ENCODE peak calls at places on chromosomes 12 and 14, in ten cellular contexts. Q is stomach, F is Panc1, G is prostate gland, A is HCT116, V is spleen, P is vagina, Y is endothelial cell of umbilical vein, H is HepG2, M is transverse colon. D is an unnamed sample.

GRCh38 chr12:24719293-24719721 is 229.6 kb downstream of the BCAT1 start:
- DNase-seq in Q (no peak), F (no peak), G (no peak), A (no peak), V (no peak), P (no peak), Y (peak; percentile 7), H (no peak), M (no peak), D (no peak)

GRCh38 chr12:83514372-83514771 is 827.7 kb downstream of the TMTC2 start:
- DNase-seq in Q (no peak), F (no peak), G (no peak), A (peak; percentile 15), V (no peak), P (no peak), Y (no peak), H (no peak), M (no peak), D (no peak)

GRCh38 chr12:132015686-132016430 is 66.1 kb downstream of the EP400 start:
- DNase-seq in Q (no peak), F (no peak), G (no peak), A (no peak), V (no peak), P (no peak), Y (no peak), H (no peak), M (no peak), D (no peak)

GRCh38 chr14:89619616-89620273 is 202.7 kb upstream of the FOXN3 start:
- DNase-seq in Q (no peak), F (no peak), G (no peak), A (no peak), V (no peak), P (no peak), Y (no peak), H (no peak), M (no peak), D (no peak)

GRCh38 chr12:89355243-89356068 is 3.2 kb upstream of the DUSP6 start:
- DNase-seq in Q (no peak), F (no peak), G (no peak), A (no peak), V (no peak), P (no peak), Y (no peak), H (peak; percentile 65), M (no peak), D (no peak)

GRCh38 chr14:105901226-105901625 is 374.8 kb downstream of the TMEM121 start:
- DNase-seq in Q (no peak), F (no peak), G (no peak), A (no peak), V (no peak), P (no peak), Y (no peak), H (no peak), M (no peak), D (no peak)

GRCh38 chr14:62670526-62670925 is 374.7 kb downstream of the KCNH5 start:
- DNase-seq in Q (no peak), F (no peak), G (no peak), A (no peak), V (no peak), P (no peak), Y (no peak), H (no peak), M (no peak), D (no peak)

GRCh38 chr14:24096545-24097181 is 2.6 kb downstream of the PCK2 start:
- DNase-seq in Q (no peak), F (no peak), G (no peak), A (no peak), V (peak; percentile 36), P (no peak), Y (no peak), H (no peak), M (no peak), D (no peak)

GRCh38 chr12:56257491-56258067 is 605 bp downstream of the ANKRD52 start:
- DNase-seq in Q (no peak), F (no peak), G (no peak), A (no peak), V (no peak), P (no peak), Y (peak; percentile 45), H (peak; percentile 36), M (no peak), D (no peak)

GRCh38 chr14:56686416-56686815 is 106.8 kb downstream of the TMEM260 start:
- DNase-seq in Q (peak; percentile 41), F (no peak), G (no peak), A (no peak), V (no peak), P (no peak), Y (no peak), H (peak; percentile 6), M (peak; percentile 8), D (no peak)

GRCh38 chr14:56150645-56151345 is 32.6 kb downstream of the PELI2 start:
- DNase-seq in Q (no peak), F (no peak), G (no peak), A (no peak), V (no peak), P (no peak), Y (no peak), H (no peak), M (no peak), D (no peak)

DNA sequence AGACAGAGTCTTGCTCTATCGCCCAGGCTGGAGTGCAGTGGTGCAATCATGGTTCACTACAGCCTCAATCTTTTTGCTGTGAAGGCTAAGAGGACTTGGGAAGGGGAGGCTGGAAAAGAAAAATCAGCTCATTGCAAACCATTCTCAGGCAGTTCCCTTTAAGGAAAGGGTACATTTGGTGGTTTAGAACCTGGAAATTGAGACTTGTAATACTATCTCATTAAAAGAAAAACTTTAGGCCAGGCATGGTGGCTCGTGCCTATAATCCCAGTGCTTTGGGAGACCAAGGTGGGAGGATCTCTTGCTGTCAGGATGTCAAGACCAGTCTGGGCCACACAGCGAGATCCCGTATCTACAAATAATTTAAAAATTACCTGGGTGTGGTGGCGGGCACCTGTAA is 21.3 kb upstream of the TUBA1C start:
- DNase-seq in Q (no peak), F (no peak), G (no peak), A (no peak), V (no peak), P (no peak), Y (no peak), H (no peak), M (no peak), D (no peak)
- TF ChIP-seq POLR2AphosphoS5 in Q (no peak), F (no peak), G (no peak), A (no peak), V (no peak), P (no peak), Y (no peak), H (no peak), M (no peak), D (no peak)

GRCh38 chr12:72560370-72560769 is 288.2 kb downstream of the TRHDE start:
- DNase-seq in Q (no peak), F (no peak), G (no peak), A (no peak), V (no peak), P (no peak), Y (no peak), H (no peak), M (no peak), D (no peak)
- TF ChIP-seq CTCF in Q (no peak), F (no peak), G (no peak), A (peak; percentile 25), V (no peak), P (no peak), Y (no peak), H (no peak), M (no peak), D (no peak)

GRCh38 chr14:22336031-22336430 is 253.0 kb downstream of the DAD1 start:
- DNase-seq in Q (no peak), F (no peak), G (no peak), A (no peak), V (no peak), P (no peak), Y (no peak), H (peak; percentile 40), M (no peak), D (no peak)

GRCh38 chr14:22334627-22335026 is 254.4 kb downstream of the DAD1 start:
- DNase-seq in Q (no peak), F (no peak), G (no peak), A (no peak), V (no peak), P (no peak), Y (no peak), H (no peak), M (no peak), D (no peak)

GRCh38 chr14:22337938-22338337 is 251.1 kb downstream of the DAD1 start:
- DNase-seq in Q (no peak), F (no peak), G (no peak), A (no peak), V (no peak), P (no peak), Y (no peak), H (no peak), M (no peak), D (no peak)

GRCh38 chr14:22338381-22338780 is 250.6 kb downstream of the DAD1 start:
- DNase-seq in Q (no peak), F (no peak), G (no peak), A (no peak), V (no peak), P (no peak), Y (no peak), H (no peak), M (no peak), D (no peak)

GRCh38 chr14:22339277-22339676 is 249.7 kb downstream of the DAD1 start:
- DNase-seq in Q (peak; percentile 46), F (no peak), G (no peak), A (no peak), V (no peak), P (no peak), Y (no peak), H (no peak), M (peak; percentile 67), D (no peak)
- TF ChIP-seq POLR2AphosphoS5 in Q (peak; percentile 7), F (no peak), G (no peak), A (no peak), V (no peak), P (peak; percentile 61), Y (no peak), H (no peak), M (peak; percentile 68), D (no peak)

DNA sequence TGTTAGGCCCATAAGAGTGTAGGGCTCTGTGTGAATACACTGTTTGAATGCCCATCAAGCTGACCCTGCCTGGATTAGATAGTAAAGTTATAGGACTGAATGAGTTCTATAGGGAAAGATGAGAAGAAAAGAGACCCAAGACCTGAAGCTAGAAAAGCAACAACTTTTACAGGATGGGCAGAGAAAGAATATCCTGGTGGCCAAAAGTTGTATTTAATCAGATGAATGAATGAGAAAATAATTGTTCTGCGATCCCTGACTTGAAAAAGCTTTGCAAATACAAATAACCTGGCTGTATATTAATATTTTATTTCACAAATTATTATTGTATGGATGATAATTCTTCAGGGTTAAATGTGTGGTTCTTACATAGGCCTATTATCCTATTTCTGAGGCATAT is 2.8 kb upstream of the ANO6 start:
- DNase-seq in Q (no peak), F (no peak), G (no peak), A (no peak), V (no peak), P (no peak), Y (no peak), H (no peak), M (no peak), D (no peak)
- TF ChIP-seq CTCF in Q (no peak), F (no peak), G (no peak), A (no peak), V (no peak), P (no peak), Y (no peak), H (no peak), M (no peak), D (no peak)

D was measured in breast epithelium.